ENCODE peak calls at places on chromosomes 6 and 20, in seven cellular contexts. A is heart right ventricle, Z is tibial artery, W is aorta, S is ovary, R is endodermal cell, O is upper lobe of left lung. C is an unnamed sample.

GRCh38 chr20:57659789-57660509 is 39.7 kb upstream of the ZBP1 start:
- DNase-seq in A (no peak), Z (peak; percentile 61), W (no peak), S (peak; percentile 17), R (peak; percentile 38), O (peak; percentile 53), C (peak; percentile 14)

GRCh38 chr6:30691208-30691872 is 556 bp upstream of the NRM start:
- DNase-seq in A (no peak), Z (peak; percentile 34), W (no peak), S (no peak), R (no peak), O (no peak), C (no peak)

GRCh38 chr6:135814043-135814442 is 37.5 kb upstream of the PDE7B start:
- DNase-seq in A (no peak), Z (no peak), W (no peak), S (no peak), R (no peak), O (no peak), C (no peak)

GRCh38 chr20:62816879-62817873 is at the start of gene COL9A3:
- DNase-seq in A (no peak), Z (no peak), W (no peak), S (no peak), R (peak; percentile 73), O (peak; percentile 85), C (no peak)

GRCh38 chr20:20915855-20916254 is 190.3 kb downstream of the LINC00237 start:
- DNase-seq in A (no peak), Z (no peak), W (no peak), S (no peak), R (no peak), O (no peak), C (no peak)

GRCh38 chr6:155327326-155328073 is 13.2 kb upstream of the TFB1M start:
- DNase-seq in A (peak; percentile 46), Z (peak; percentile 67), W (peak; percentile 80), S (peak; percentile 78), R (peak; percentile 82), O (no peak), C (peak; percentile 45)

GRCh38 chr20:46520976-46521579 is 7.7 kb upstream of the ZNF334 start:
- DNase-seq in A (peak; percentile 4), Z (no peak), W (no peak), S (no peak), R (peak; percentile 92), O (no peak), C (no peak)

GRCh38 chr6:44004625-44005506 is 122.4 kb downstream of the MRPL14 start:
- DNase-seq in A (peak; percentile 48), Z (peak; percentile 40), W (peak; percentile 46), S (no peak), R (peak; percentile 69), O (no peak), C (peak; percentile 44)

GRCh38 chr6:109291893-109292292 is 90.4 kb downstream of the CD164 start:
- DNase-seq in A (no peak), Z (no peak), W (no peak), S (no peak), R (peak; percentile 53), O (no peak), C (no peak)

GRCh38 chr6:35278708-35279107 is 18.9 kb upstream of the DEF6 start:
- DNase-seq in A (no peak), Z (no peak), W (no peak), S (no peak), R (no peak), O (no peak), C (no peak)

GRCh38 chr6:127192911-127193503 is 73.7 kb upstream of the RNF146 start:
- DNase-seq in A (no peak), Z (no peak), W (no peak), S (no peak), R (no peak), O (no peak), C (no peak)

GRCh38 chr20:55269913-55270312 is 735.4 kb downstream of the CBLN4 start:
- DNase-seq in A (no peak), Z (no peak), W (no peak), S (no peak), R (no peak), O (no peak), C (peak; percentile 9)

DNA sequence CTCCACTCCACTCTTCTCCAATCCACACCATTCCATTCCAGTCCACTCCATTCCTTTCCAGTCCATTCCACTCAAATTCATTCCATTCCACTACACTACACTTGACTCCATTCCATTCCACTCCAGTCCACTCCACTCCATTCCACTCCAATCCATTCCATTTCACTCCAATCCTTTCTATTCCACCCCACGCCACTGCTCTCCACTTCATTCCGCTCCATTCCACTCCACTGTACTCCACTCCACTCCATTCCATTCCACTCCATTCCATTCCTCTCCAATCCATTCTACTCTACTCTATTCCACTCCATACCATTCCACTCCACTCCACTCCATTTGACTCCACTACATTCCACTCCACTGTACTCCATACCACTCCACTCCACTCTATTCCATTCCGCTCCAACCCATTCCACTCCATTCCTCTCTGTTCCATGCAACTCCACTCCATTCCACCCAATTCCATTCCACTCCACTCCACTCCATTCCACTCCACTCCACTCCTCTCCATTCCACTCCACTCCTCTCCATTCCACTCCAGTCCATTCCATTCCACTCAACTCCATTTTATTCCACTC is 23.4 kb upstream of the DEFB125 start:
- DNase-seq in A (no peak), Z (no peak), W (no peak), S (no peak), R (no peak), O (no peak), C (no peak)
- H3K9me3 ChIP-seq in A (no peaks in the 10 kb centered on the region), Z (no peaks in the 10 kb centered on the region), W (peaks cover 6% of the 10 kb centered on the region), S (no peaks in the 10 kb centered on the region), R (peaks cover 73% of the 10 kb centered on the region), O (no peaks in the 10 kb centered on the region), C (no peaks in the 10 kb centered on the region)

GRCh38 chr6:10383312-10384063 is 31.4 kb downstream of the TFAP2A start:
- DNase-seq in A (no peak), Z (no peak), W (no peak), S (no peak), R (peak; percentile 73), O (peak; percentile 70), C (no peak)

GRCh38 chr6:10382322-10382721 is 32.6 kb downstream of the TFAP2A start:
- DNase-seq in A (no peak), Z (no peak), W (no peak), S (no peak), R (no peak), O (peak; percentile 71), C (no peak)

GRCh38 chr6:10381830-10382208 is 33.1 kb downstream of the TFAP2A start:
- DNase-seq in A (no peak), Z (no peak), W (no peak), S (no peak), R (no peak), O (peak; percentile 78), C (no peak)

GRCh38 chr6:10382728-10383127 is 32.1 kb downstream of the TFAP2A start:
- DNase-seq in A (no peak), Z (no peak), W (no peak), S (no peak), R (no peak), O (peak; percentile 32), C (no peak)

GRCh38 chr6:10381133-10381829 is 33.6 kb downstream of the TFAP2A start:
- DNase-seq in A (no peak), Z (no peak), W (no peak), S (no peak), R (peak; percentile 89), O (peak; percentile 72), C (no peak)
- H3K4me3 ChIP-seq in A (no peak overlapping the region), Z (no peak overlapping the region), W (no peak overlapping the region), S (no peak overlapping the region), R (no peak overlapping the region), O (no peak overlapping the region), C (no peak overlapping the region)

DNA sequence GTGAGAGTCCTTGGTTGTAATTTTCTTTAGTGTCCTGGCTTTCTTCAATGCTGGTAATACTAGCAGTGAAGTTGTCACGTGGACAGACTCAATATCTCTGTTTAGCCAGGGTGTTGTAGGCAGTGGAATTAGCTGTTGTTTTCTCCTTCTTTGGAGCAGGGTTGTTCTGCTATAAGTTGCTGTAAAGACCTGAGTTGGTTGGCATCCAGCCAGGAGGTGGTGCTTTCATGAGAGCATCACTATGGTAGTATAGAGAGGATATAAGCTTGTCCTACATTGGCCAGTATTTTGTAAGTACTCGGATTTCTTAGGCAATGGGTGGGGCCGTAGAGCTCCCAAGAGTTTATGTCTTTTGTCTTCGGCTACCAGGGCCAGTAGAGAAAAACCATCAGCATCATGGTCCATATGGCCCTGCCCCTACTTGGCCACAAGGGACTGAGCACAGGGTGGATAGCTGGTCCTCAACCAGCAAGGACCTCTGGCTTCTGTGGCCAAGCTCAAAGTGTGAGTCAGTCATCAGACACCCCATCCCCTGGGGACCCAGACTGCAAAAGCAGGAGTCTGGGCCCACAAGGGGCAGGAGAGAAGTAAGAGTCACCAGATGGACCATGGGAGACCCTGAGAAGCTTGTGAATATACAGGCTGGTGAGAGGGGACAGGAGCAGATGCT is 127.9 kb upstream of the NXT1 start:
- DNase-seq in A (no peak), Z (no peak), W (no peak), S (no peak), R (no peak), O (no peak), C (no peak)
- H3K9me3 ChIP-seq in A (peaks cover 18% of the 10 kb centered on the region), Z (no peaks in the 10 kb centered on the region), W (no peaks in the 10 kb centered on the region), S (no peaks in the 10 kb centered on the region), R (peaks cover 57% of the 10 kb centered on the region), O (no peaks in the 10 kb centered on the region), C (no peaks in the 10 kb centered on the region)

GRCh38 chr20:53738945-53739798 is 145.5 kb upstream of the ZNF217 start:
- DNase-seq in A (no peak), Z (no peak), W (no peak), S (no peak), R (no peak), O (no peak), C (no peak)

GRCh38 chr20:53741726-53742028 is 148.0 kb upstream of the ZNF217 start:
- DNase-seq in A (no peak), Z (no peak), W (no peak), S (no peak), R (no peak), O (no peak), C (no peak)

GRCh38 chr20:53737404-53738038 is 143.9 kb upstream of the ZNF217 start:
- DNase-seq in A (no peak), Z (no peak), W (no peak), S (no peak), R (no peak), O (no peak), C (no peak)

GRCh38 chr20:53738039-53738944 is 144.7 kb upstream of the ZNF217 start:
- DNase-seq in A (peak; percentile 59), Z (no peak), W (no peak), S (peak; percentile 28), R (peak; percentile 92), O (no peak), C (peak; percentile 68)

DNA sequence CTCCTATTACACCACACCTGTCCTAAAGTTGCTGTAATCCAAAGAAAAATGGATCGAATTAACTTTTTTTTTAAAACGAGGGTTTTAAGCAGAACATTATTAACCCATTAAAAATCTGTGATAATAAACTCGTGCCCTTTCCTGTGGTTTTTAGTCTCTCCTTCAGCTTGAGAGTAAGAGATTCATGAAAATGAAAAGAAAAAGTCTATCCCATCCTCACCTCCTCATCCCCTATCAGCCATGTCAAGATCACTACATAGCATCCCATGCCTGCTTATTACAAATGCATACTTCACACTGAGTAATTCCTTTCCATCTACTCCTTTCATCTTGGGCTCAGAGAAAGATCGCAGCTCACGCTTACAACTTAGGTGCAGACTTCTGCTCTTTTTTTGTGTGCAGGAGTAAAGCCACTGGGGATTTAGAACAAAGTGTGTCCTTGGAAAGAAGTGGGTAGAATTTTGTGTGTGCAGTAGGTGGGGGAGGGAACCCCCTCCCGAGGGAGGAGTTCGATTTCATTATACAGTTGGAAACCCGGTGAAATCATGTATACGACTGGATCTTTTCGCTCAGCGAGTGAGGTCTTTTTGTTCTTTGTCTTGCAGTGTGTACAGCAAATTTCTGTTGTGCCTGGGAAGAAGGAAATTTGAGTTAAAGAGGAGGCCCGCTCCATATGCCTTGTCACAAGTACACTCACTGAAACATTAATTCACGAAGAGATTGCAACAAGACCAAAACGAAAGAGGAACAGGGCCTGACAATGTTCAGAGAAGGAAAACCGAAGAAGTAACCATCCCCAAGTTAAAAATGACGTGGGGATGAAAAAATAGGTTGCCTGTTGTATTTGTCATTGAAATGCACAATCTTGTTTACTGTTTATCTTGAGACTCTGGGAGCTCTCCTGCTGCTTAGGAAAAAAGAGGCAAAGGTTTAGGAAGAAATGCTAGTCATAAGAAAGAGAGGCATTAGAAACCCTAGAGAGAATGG is 146.5 kb upstream of the ZNF217 start:
- DNase-seq in A (no peak), Z (no peak), W (no peak), S (no peak), R (no peak), O (no peak), C (no peak)
- H3K4me3 ChIP-seq in A (no peak overlapping the region), Z (no peak overlapping the region), W (no peak overlapping the region), S (no peak overlapping the region), R (peak overlapping the region; percentile 39), O (no peak overlapping the region), C (peak overlapping the region; percentile 17)

C was measured in heart left ventricle.